ENCODE peak calls at places on chromosome 13, in four cellular contexts. B is astrocyte of the spinal cord, T is T-helper 1 cell, F is fibroblast of the aortic adventitia. Z is an unnamed sample.

GRCh38 chr13:102878491-102878890 is 32.7 kb downstream of the ERCC5 start:
- DNase-seq in B (peak; percentile 58), T (no peak), F (peak; percentile 80), Z (no peak)

GRCh38 chr13:95918860-95919259 is 134.3 kb downstream of the UGGT2 start:
- DNase-seq in B (no peak), T (no peak), F (no peak), Z (no peak)

GRCh38 chr13:51997641-51998330 is 13.5 kb downstream of the ATP7B start:
- DNase-seq in B (no peak), T (no peak), F (no peak), Z (no peak)

GRCh38 chr13:51194942-51195341 is 27.3 kb upstream of the FAM124A start:
- DNase-seq in B (no peak), T (no peak), F (no peak), Z (no peak)

GRCh38 chr13:98458431-98458830 is 118.5 kb downstream of the STK24 start:
- DNase-seq in B (no peak), T (no peak), F (no peak), Z (peak; percentile 27)

GRCh38 chr13:113539822-113540221 is 44.7 kb upstream of the TFDP1 start:
- DNase-seq in B (no peak), T (no peak), F (no peak), Z (peak; percentile 8)

GRCh38 chr13:95533545-95534135 is 18.9 kb upstream of the CLDN10 start:
- DNase-seq in B (no peak), T (no peak), F (no peak), Z (no peak)

GRCh38 chr13:32107474-32107873 is 75.9 kb downstream of the FRY start:
- DNase-seq in B (no peak), T (no peak), F (no peak), Z (no peak)

GRCh38 chr13:33761744-33762143 is 56.2 kb upstream of the RFC3 start:
- DNase-seq in B (peak; percentile 52), T (no peak), F (no peak), Z (no peak)

GRCh38 chr13:27450921-27451461 is 627 bp upstream of the MTIF3 start:
- DNase-seq in B (peak; percentile 57), T (no peak), F (peak; percentile 50), Z (no peak)

GRCh38 chr13:28136916-28137315 is 1.4 kb upstream of the PAN3 start:
- DNase-seq in B (no peak), T (peak; percentile 37), F (peak; percentile 11), Z (no peak)

GRCh38 chr13:108895220-108895704 is 265.9 kb downstream of the MYO16 start:
- DNase-seq in B (peak; percentile 63), T (peak; percentile 7), F (peak; percentile 69), Z (no peak)

GRCh38 chr13:100573121-100573520 is 15.5 kb downstream of the GGACT start:
- DNase-seq in B (peak; percentile 78), T (peak; percentile 76), F (peak; percentile 85), Z (no peak)

GRCh38 chr13:75050419-75051066 is 431.4 kb downstream of the TBC1D4 start:
- DNase-seq in B (peak; percentile 24), T (no peak), F (peak; percentile 3), Z (no peak)

GRCh38 chr13:95833713-95834112 is 156.8 kb downstream of the DNAJC3 start:
- DNase-seq in B (peak; percentile 19), T (no peak), F (peak; percentile 25), Z (no peak)

GRCh38 chr13:96771501-96772367 is 222.5 kb downstream of the OXGR1 start:
- DNase-seq in B (no peak), T (no peak), F (peak; percentile 61), Z (no peak)

GRCh38 chr13:63408227-63409202 is 1992.9 kb upstream of the PCDH20 start:
- DNase-seq in B (peak; percentile 88), T (no peak), F (peak; percentile 15), Z (no peak)

GRCh38 chr13:93316848-93317247 is 90.2 kb downstream of the GPC6 start:
- DNase-seq in B (no peak), T (no peak), F (no peak), Z (no peak)

GRCh38 chr13:101690871-101691270 is 238.4 kb downstream of the ITGBL1 start:
- DNase-seq in B (no peak), T (no peak), F (no peak), Z (no peak)

GRCh38 chr13:26929971-26930730 is 169.6 kb upstream of the GPR12 start:
- DNase-seq in B (peak; percentile 70), T (peak; percentile 41), F (peak; percentile 69), Z (no peak)